ENCODE peak calls at places on chromosomes 4 and X, in four cellular contexts. S, X, R and E are unnamed samples.

GRCh38 chr4:118033148-118034060 is 882 bp upstream of the NDST3 start:
- DNase-seq in S (peak), X (peak), R (peak), E (no peak)

GRCh38 chr4:84938316-84938715 is 28.2 kb downstream of the WDFY3 start:
- DNase-seq in S (no peak), X (no peak), R (no peak), E (no peak)

GRCh38 chr4:95546866-95547707 is 1.7 kb downstream of the UNC5C start:
- DNase-seq in S (no peak), X (peak), R (no peak), E (no peak)

GRCh38 chrX:119008122-119008744 is 33.8 kb downstream of the LONRF3 start:
- DNase-seq in S (peak), X (peak), R (peak), E (peak)

GRCh38 chrX:22056235-22056634 is 24.1 kb downstream of the PHEX start:
- DNase-seq in S (no peak), X (no peak), R (no peak), E (no peak)

GRCh38 chr4:71486550-71487323 is 147.9 kb downstream of the SLC4A4 start:
- DNase-seq in S (no peak), X (no peak), R (no peak), E (no peak)

GRCh38 chr4:102578819-102579218 is 77.7 kb downstream of the NFKB1 start:
- DNase-seq in S (no peak), X (peak), R (no peak), E (no peak)

GRCh38 chr4:168882650-168883233 is 127.3 kb downstream of the CBR4 start:
- DNase-seq in S (peak), X (no peak), R (no peak), E (no peak)

GRCh38 chr4:76420901-76421581 is at the start of gene CCDC158:
- DNase-seq in S (no peak), X (no peak), R (peak), E (peak)

GRCh38 chr4:153465922-153466636 is at the start of gene TMEM131L:
- DNase-seq in S (peak), X (peak), R (peak), E (peak)